ENCODE peak calls at places on chromosomes 13 and 19, in eight cellular contexts. One of them, this sample, is unnamed.

GRCh38 chr13:31050486-31051400 is 111.0 kb downstream of the HSPH1 start:
- DNase-seq in DND-41: no peak
- DNase-seq in AG08395: no peak
- DNase-seq in fibroblast of villous mesenchyme: no peak
- DNase-seq in AG20443: no peak
- DNase-seq in EL: peak
- DNase-seq in left cardiac atrium: no peak
- DNase-seq in foreskin fibroblast: peak
- DNase-seq in this sample: peak

GRCh38 chr13:102830646-102831045 is 15.2 kb upstream of the ERCC5 start:
- DNase-seq in fibroblast of villous mesenchyme: no peak
- DNase-seq in left cardiac atrium: peak
- DNase-seq in AG20443: peak
- DNase-seq in foreskin fibroblast: peak
- DNase-seq in EL: no peak
- DNase-seq in DND-41: no peak
- DNase-seq in AG08395: peak
- DNase-seq in this sample: peak

GRCh38 chr19:4557186-4557970 is 2.1 kb downstream of the SEMA6B start:
- DNase-seq in left cardiac atrium: no peak
- DNase-seq in fibroblast of villous mesenchyme: no peak
- DNase-seq in AG20443: no peak
- DNase-seq in foreskin fibroblast: no peak
- DNase-seq in DND-41: no peak
- DNase-seq in AG08395: no peak
- DNase-seq in EL: no peak
- DNase-seq in this sample: no peak

GRCh38 chr19:18388328-18389094 is 2.6 kb downstream of the GDF15 start:
- DNase-seq in AG20443: peak
- DNase-seq in DND-41: peak
- DNase-seq in AG08395: peak
- DNase-seq in foreskin fibroblast: peak
- DNase-seq in left cardiac atrium: peak
- DNase-seq in fibroblast of villous mesenchyme: peak
- DNase-seq in EL: peak
- DNase-seq in this sample: peak

GRCh38 chr19:41449079-41449864 is 6.3 kb downstream of the ERICH4 start:
- DNase-seq in left cardiac atrium: peak
- DNase-seq in AG08395: peak
- DNase-seq in AG20443: peak
- DNase-seq in foreskin fibroblast: peak
- DNase-seq in fibroblast of villous mesenchyme: peak
- DNase-seq in DND-41: peak
- DNase-seq in EL: peak
- DNase-seq in this sample: peak

GRCh38 chr19:44548736-44549135 is 19.3 kb upstream of the CEACAM20 start:
- DNase-seq in foreskin fibroblast: no peak
- DNase-seq in AG08395: peak
- DNase-seq in AG20443: peak
- DNase-seq in left cardiac atrium: no peak
- DNase-seq in fibroblast of villous mesenchyme: peak
- DNase-seq in DND-41: no peak
- DNase-seq in EL: peak
- DNase-seq in this sample: peak

GRCh38 chr19:41588497-41589209 is 12.7 kb downstream of the CEACAM21 start:
- DNase-seq in AG20443: peak
- DNase-seq in left cardiac atrium: no peak
- DNase-seq in fibroblast of villous mesenchyme: peak
- DNase-seq in foreskin fibroblast: peak
- DNase-seq in EL: peak
- DNase-seq in AG08395: peak
- DNase-seq in DND-41: peak
- DNase-seq in this sample: peak

GRCh38 chr19:53772943-53773342 is 51.2 kb downstream of the NLRP12 start:
- DNase-seq in fibroblast of villous mesenchyme: peak
- DNase-seq in EL: peak
- DNase-seq in AG08395: peak
- DNase-seq in foreskin fibroblast: peak
- DNase-seq in left cardiac atrium: peak
- DNase-seq in AG20443: peak
- DNase-seq in DND-41: peak
- DNase-seq in this sample: peak

GRCh38 chr19:39502640-39503417 is 4.1 kb downstream of the DLL3 start:
- DNase-seq in DND-41: no peak
- DNase-seq in AG20443: peak
- DNase-seq in foreskin fibroblast: peak
- DNase-seq in AG08395: peak
- DNase-seq in EL: peak
- DNase-seq in fibroblast of villous mesenchyme: peak
- DNase-seq in left cardiac atrium: peak
- DNase-seq in this sample: peak

GRCh38 chr13:39408512-39408911 is 194.5 kb downstream of the LHFPL6 start:
- DNase-seq in AG20443: no peak
- DNase-seq in left cardiac atrium: no peak
- DNase-seq in DND-41: no peak
- DNase-seq in fibroblast of villous mesenchyme: no peak
- DNase-seq in EL: no peak
- DNase-seq in AG08395: no peak
- DNase-seq in foreskin fibroblast: no peak
- DNase-seq in this sample: no peak

GRCh38 chr13:52868190-52868589 is 19.8 kb upstream of the PCDH8 start:
- DNase-seq in AG20443: no peak
- DNase-seq in AG08395: no peak
- DNase-seq in DND-41: peak
- DNase-seq in fibroblast of villous mesenchyme: no peak
- DNase-seq in foreskin fibroblast: no peak
- DNase-seq in EL: no peak
- DNase-seq in left cardiac atrium: no peak
- DNase-seq in this sample: no peak

GRCh38 chr19:48999481-49000325 is 6.0 kb downstream of the RUVBL2 start:
- DNase-seq in left cardiac atrium: peak
- DNase-seq in AG20443: peak
- DNase-seq in foreskin fibroblast: peak
- DNase-seq in DND-41: peak
- DNase-seq in fibroblast of villous mesenchyme: peak
- DNase-seq in AG08395: peak
- DNase-seq in EL: peak
- DNase-seq in this sample: peak

GRCh38 chr13:94825507-94825906 is 113.2 kb upstream of the SOX21 start:
- DNase-seq in AG08395: no peak
- DNase-seq in left cardiac atrium: peak
- DNase-seq in foreskin fibroblast: no peak
- DNase-seq in AG20443: no peak
- DNase-seq in EL: peak
- DNase-seq in DND-41: no peak
- DNase-seq in fibroblast of villous mesenchyme: peak
- DNase-seq in this sample: peak

GRCh38 chr13:105442941-105443340 is 1092.5 kb downstream of the EFNB2 start:
- DNase-seq in AG20443: peak
- DNase-seq in left cardiac atrium: no peak
- DNase-seq in fibroblast of villous mesenchyme: peak
- DNase-seq in DND-41: no peak
- DNase-seq in AG08395: peak
- DNase-seq in foreskin fibroblast: peak
- DNase-seq in EL: peak
- DNase-seq in this sample: peak

GRCh38 chr13:79646880-79647279 is 165.9 kb downstream of the NDFIP2 start:
- DNase-seq in foreskin fibroblast: no peak
- DNase-seq in DND-41: no peak
- DNase-seq in AG08395: no peak
- DNase-seq in AG20443: no peak
- DNase-seq in EL: no peak
- DNase-seq in fibroblast of villous mesenchyme: no peak
- DNase-seq in left cardiac atrium: no peak
- DNase-seq in this sample: no peak

GRCh38 chr19:55460670-55461258 is 678 bp downstream of the ISOC2 start:
- DNase-seq in fibroblast of villous mesenchyme: peak
- DNase-seq in AG08395: peak
- DNase-seq in foreskin fibroblast: peak
- DNase-seq in DND-41: peak
- DNase-seq in EL: peak
- DNase-seq in left cardiac atrium: peak
- DNase-seq in AG20443: peak
- DNase-seq in this sample: peak

GRCh38 chr13:41588899-41589298 is 131.5 kb downstream of the RGCC start:
- DNase-seq in AG08395: peak
- DNase-seq in foreskin fibroblast: peak
- DNase-seq in left cardiac atrium: no peak
- DNase-seq in fibroblast of villous mesenchyme: peak
- DNase-seq in DND-41: no peak
- DNase-seq in EL: peak
- DNase-seq in AG20443: peak
- DNase-seq in this sample: peak

GRCh38 chr19:46890423-46891170 is 29.8 kb downstream of the ARHGAP35 start:
- DNase-seq in fibroblast of villous mesenchyme: peak
- DNase-seq in AG20443: peak
- DNase-seq in foreskin fibroblast: peak
- DNase-seq in DND-41: no peak
- DNase-seq in left cardiac atrium: no peak
- DNase-seq in AG08395: peak
- DNase-seq in EL: peak
- DNase-seq in this sample: peak

GRCh38 chr13:74056829-74057564 is 77.2 kb downstream of the KLF12 start:
- DNase-seq in EL: no peak
- DNase-seq in fibroblast of villous mesenchyme: no peak
- DNase-seq in AG20443: no peak
- DNase-seq in AG08395: no peak
- DNase-seq in foreskin fibroblast: no peak
- DNase-seq in DND-41: no peak
- DNase-seq in left cardiac atrium: peak
- DNase-seq in this sample: no peak

GRCh38 chr19:4523306-4524110 is 5.2 kb upstream of the PLIN4 start:
- DNase-seq in foreskin fibroblast: peak
- DNase-seq in AG08395: peak
- DNase-seq in left cardiac atrium: peak
- DNase-seq in EL: peak
- DNase-seq in DND-41: no peak
- DNase-seq in AG20443: peak
- DNase-seq in fibroblast of villous mesenchyme: peak
- DNase-seq in this sample: peak

GRCh38 chr13:72726721-72727416 is 560 bp downstream of the MZT1 start:
- DNase-seq in AG20443: peak
- DNase-seq in DND-41: peak
- DNase-seq in foreskin fibroblast: peak
- DNase-seq in EL: peak
- DNase-seq in AG08395: peak
- DNase-seq in fibroblast of villous mesenchyme: peak
- DNase-seq in left cardiac atrium: peak
- DNase-seq in this sample: peak

GRCh38 chr13:35496761-35497386 is 20.4 kb upstream of the MAB21L1 start:
- DNase-seq in DND-41: no peak
- DNase-seq in AG20443: no peak
- DNase-seq in foreskin fibroblast: peak
- DNase-seq in left cardiac atrium: no peak
- DNase-seq in fibroblast of villous mesenchyme: peak
- DNase-seq in EL: no peak
- DNase-seq in AG08395: no peak
- DNase-seq in this sample: no peak

GRCh38 chr13:110536006-110536693 is 25.4 kb downstream of the RAB20 start:
- DNase-seq in AG08395: no peak
- DNase-seq in DND-41: no peak
- DNase-seq in foreskin fibroblast: no peak
- DNase-seq in left cardiac atrium: peak
- DNase-seq in EL: no peak
- DNase-seq in fibroblast of villous mesenchyme: no peak
- DNase-seq in AG20443: no peak
- DNase-seq in this sample: no peak

GRCh38 chr19:17183271-17183757 is 31.8 kb upstream of the USE1 start:
- DNase-seq in EL: no peak
- DNase-seq in fibroblast of villous mesenchyme: no peak
- DNase-seq in AG08395: no peak
- DNase-seq in foreskin fibroblast: no peak
- DNase-seq in left cardiac atrium: no peak
- DNase-seq in AG20443: no peak
- DNase-seq in DND-41: no peak
- DNase-seq in this sample: no peak